ENCODE peak calls at places on chromosome 2, in four cellular contexts. L, R, X and Q are unnamed samples.
A peak's percentile ranks its signal among the peaks of the same experiment; 100 is the strongest.

GRCh38 chr2:203582468-203582867 is 47.4 kb upstream of the RAPH1 start:
- DNase-seq in R (no peak), L (no peak), X (no peak), Q (no peak)

GRCh38 chr2:85760371-85760770 is 6.6 kb downstream of the ATOH8 start:
- DNase-seq in R (no peak), L (no peak), X (no peak), Q (no peak)

GRCh38 chr2:150080115-150080514 is 407.4 kb downstream of the RND3 start:
- DNase-seq in L (no peak), R (no peak), X (no peak), Q (no peak)

GRCh38 chr2:9618410-9618809 is 12.4 kb downstream of the YWHAQ start:
- DNase-seq in L (no peak), X (no peak), R (no peak), Q (no peak)

GRCh38 chr2:206798009-206798408 is 32.6 kb downstream of the FASTKD2 start:
- DNase-seq in R (no peak), L (no peak), X (no peak), Q (no peak)

GRCh38 chr2:200810252-200810650 is 1.5 kb upstream of the BZW1 start:
- DNase-seq in L (peak; percentile 21), X (no peak), R (no peak), Q (no peak)

GRCh38 chr2:147777408-147777807 is 67.4 kb upstream of the ACVR2A start:
- DNase-seq in R (no peak), X (no peak), L (no peak), Q (no peak)

GRCh38 chr2:40556298-40556697 is 104.4 kb upstream of the SLC8A1 start:
- DNase-seq in L (no peak), R (no peak), X (no peak), Q (no peak)

GRCh38 chr2:235017441-235017840 is 65.6 kb downstream of the SH3BP4 start:
- DNase-seq in L (no peak), R (no peak), X (no peak), Q (peak; percentile 51)

GRCh38 chr2:26606847-26607190 is 34.3 kb downstream of the CIB4 start:
- DNase-seq in X (no peak), R (no peak), L (no peak), Q (no peak)

GRCh38 chr2:143474568-143474967 is 345.3 kb downstream of the ARHGAP15 start:
- DNase-seq in R (no peak), X (no peak), L (no peak), Q (no peak)

GRCh38 chr2:33009249-33009648 is 62.5 kb downstream of the LTBP1 start:
- DNase-seq in R (no peak), L (no peak), X (no peak), Q (no peak)

GRCh38 chr2:86249176-86249842 is 50.1 kb downstream of the MRPL35 start:
- DNase-seq in X (no peak), L (no peak), R (no peak), Q (peak; percentile 76)

GRCh38 chr2:61537590-61538178 is 472 bp downstream of the XPO1 start:
- DNase-seq in L (no peak), R (no peak), X (no peak), Q (no peak)

GRCh38 chr2:74188018-74188601 is 9.4 kb upstream of the MOB1A start:
- DNase-seq in L (peak; percentile 33), R (no peak), X (no peak), Q (no peak)

GRCh38 chr2:1794821-1795220 is 50.5 kb upstream of the PXDN start:
- DNase-seq in X (no peak), L (no peak), R (no peak), Q (no peak)

GRCh38 chr2:177296047-177296446 is 31.5 kb upstream of the NFE2L2 start:
- DNase-seq in X (no peak), R (no peak), L (peak; percentile 36), Q (peak; percentile 14)

GRCh38 chr2:137951606-137952005 is 12.7 kb upstream of the HNMT start:
- DNase-seq in X (no peak), L (no peak), R (no peak), Q (no peak)

GRCh38 chr2:11514081-11514730 is 19.6 kb upstream of the GREB1 start:
- DNase-seq in L (peak; percentile 66), R (no peak), X (no peak), Q (no peak)

GRCh38 chr2:200741468-200742202 is 70.1 kb upstream of the BZW1 start:
- DNase-seq in R (no peak), L (peak; percentile 87), X (no peak), Q (no peak)

GRCh38 chr2:208148803-208149202 is 2.8 kb upstream of the CRYGB start:
- DNase-seq in R (no peak), L (no peak), X (no peak), Q (no peak)

GRCh38 chr2:23505984-23506380 is 121.0 kb downstream of the KLHL29 start:
- DNase-seq in R (no peak), L (no peak), X (no peak), Q (no peak)

GRCh38 chr2:74441690-74442482 is at the start of gene RTKN:
- DNase-seq in R (no peak), X (no peak), L (peak; percentile 96), Q (no peak)

GRCh38 chr2:37324536-37324785 is 172 bp downstream of the PRKD3 start:
- DNase-seq in L (peak; percentile 61), R (no peak), X (no peak), Q (no peak)
- TF ChIP-seq NFIC in L (no peak), R (no peak), X (no peak), Q (no peak)

GRCh38 chr2:218860950-218861381 is 1.4 kb downstream of the WNT6 start:
- DNase-seq in X (no peak), L (peak; percentile 78), R (peak; percentile 81), Q (peak; percentile 92)
- TF ChIP-seq NFIC in X (no peak), L (no peak), R (no peak), Q (no peak)

DNA sequence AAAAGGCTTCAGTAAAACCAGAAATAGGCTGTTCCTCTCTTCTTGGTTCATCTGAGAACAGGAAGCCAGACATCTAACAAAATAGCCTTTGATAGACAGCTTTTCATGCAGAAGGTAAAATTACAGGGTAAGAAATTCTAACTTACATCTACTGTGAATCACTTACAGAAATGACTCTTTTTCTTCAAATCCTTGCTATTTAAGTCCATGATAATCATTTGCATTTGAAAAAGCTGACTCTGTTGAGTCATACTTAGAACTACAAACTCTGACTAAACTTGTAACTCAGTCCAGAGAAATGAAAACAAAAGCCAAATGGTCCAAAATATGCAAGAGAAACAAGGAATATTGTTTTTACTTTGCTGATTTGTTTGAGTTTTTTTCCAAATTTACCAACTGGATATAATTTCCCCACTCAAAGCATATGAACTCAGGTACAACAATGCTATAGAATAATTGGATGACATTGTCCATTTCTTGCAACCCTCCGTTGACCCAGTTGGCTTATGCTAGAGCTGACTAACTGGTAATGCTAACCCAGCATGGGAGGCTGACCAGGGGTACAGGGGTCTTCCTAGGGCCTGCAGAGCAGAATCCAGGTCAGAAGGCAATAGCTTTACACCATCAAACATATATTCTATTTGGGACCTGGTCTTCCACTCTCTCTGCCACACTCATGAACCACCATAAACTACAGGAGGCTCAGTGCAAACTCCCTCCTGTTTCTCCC is 18.8 kb upstream of the MREG start:
- DNase-seq in L (no peak), X (peak; percentile 79), R (no peak), Q (no peak)
- TF ChIP-seq NFIC in L (no peak), X (peak; percentile 98), R (no peak), Q (no peak)

GRCh38 chr2:65056990-65057375 is 767 bp downstream of the CEP68 start:
- DNase-seq in L (no peak), R (no peak), X (no peak), Q (no peak)
- TF ChIP-seq NFIC in L (no peak), R (no peak), X (no peak), Q (no peak)

DNA sequence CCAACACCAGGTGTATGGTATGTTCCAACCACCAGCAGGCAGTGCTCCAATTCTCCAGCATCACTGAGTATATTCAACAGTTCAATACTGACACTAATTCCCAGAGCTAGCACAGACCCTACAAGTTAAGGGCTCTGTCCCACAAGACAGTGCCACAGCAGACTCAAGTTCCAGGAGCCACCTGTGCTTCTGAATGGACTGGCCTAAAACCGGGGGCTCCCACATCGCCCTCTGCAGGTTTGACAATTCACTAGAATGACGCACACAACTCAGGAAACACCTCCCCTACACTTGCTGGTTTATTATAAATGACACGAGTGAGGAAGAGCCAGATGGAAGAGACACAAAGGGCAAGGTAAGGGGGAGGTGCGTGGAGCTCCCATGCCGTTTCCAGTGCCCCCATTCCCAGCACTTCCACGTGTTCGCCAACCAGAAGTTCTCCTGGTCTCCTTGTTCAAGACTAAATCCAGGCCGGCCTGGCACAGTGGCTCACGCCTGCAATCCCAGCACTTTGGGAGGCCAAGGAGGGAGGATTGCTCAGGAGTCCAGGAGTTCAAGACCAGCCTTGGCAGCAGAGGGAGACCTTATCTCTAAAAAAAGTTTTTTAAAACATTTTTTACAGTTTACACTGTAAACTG is 12.2 kb upstream of the ATP6V1B1 start:
- DNase-seq in X (no peak), R (peak; percentile 36), L (no peak), Q (peak; percentile 33)
- TF ChIP-seq NFIC in X (no peak), R (no peak), L (no peak), Q (no peak)

DNA sequence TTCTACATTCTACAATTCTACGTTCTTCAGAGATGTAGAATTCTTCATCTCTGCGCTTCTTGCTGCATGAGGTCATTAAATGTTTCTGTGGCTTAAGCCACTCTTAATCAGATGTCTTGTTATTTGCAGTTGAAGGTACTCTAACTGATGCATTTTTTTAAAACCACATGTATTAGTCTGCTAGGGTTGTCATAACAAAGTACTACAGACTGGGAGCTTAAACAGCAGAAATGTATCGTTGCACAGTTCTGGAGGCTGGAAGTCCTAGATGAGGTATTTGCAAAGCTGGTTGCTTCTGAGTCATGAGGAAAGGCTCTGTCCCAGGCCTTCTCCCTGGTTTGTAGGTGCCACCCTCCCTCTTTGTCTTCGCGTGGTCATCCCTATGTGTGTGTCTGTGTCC is 176.3 kb upstream of the GLI2 start:
- DNase-seq in R (no peak), L (no peak), X (no peak), Q (no peak)
- TF ChIP-seq NFIC in R (no peak), L (no peak), X (no peak), Q (peak; percentile 6)

GRCh38 chr2:38540580-38541290 is 62.0 kb downstream of the HNRNPLL start:
- DNase-seq in X (no peak), L (no peak), R (no peak), Q (no peak)
- TF ChIP-seq NFIC in X (no peak), L (no peak), R (no peak), Q (no peak)

GRCh38 chr2:113137827-113138226 is 10.4 kb downstream of the IL1RN start:
- DNase-seq in X (no peak), L (no peak), R (no peak), Q (no peak)
- TF ChIP-seq NFIC in X (no peak), L (no peak), R (no peak), Q (no peak)

GRCh38 chr2:59933948-59934347 is 619.5 kb downstream of the BCL11A start:
- DNase-seq in L (no peak), R (no peak), X (no peak), Q (no peak)
- TF ChIP-seq NFIC in L (no peak), R (no peak), X (no peak), Q (no peak)

GRCh38 chr2:60365556-60365955 is 187.9 kb downstream of the BCL11A start:
- DNase-seq in X (no peak), L (peak; percentile 36), R (no peak), Q (no peak)

GRCh38 chr2:60361498-60361897 is 192.0 kb downstream of the BCL11A start:
- DNase-seq in X (no peak), L (no peak), R (no peak), Q (no peak)

GRCh38 chr2:60368437-60368836 is 185.0 kb downstream of the BCL11A start:
- DNase-seq in L (no peak), X (no peak), R (no peak), Q (no peak)

GRCh38 chr2:60364441-60364840 is 189.0 kb downstream of the BCL11A start:
- DNase-seq in X (no peak), L (no peak), R (no peak), Q (no peak)

GRCh38 chr2:60366178-60366577 is 187.3 kb downstream of the BCL11A start:
- DNase-seq in R (no peak), L (no peak), X (no peak), Q (no peak)
- TF ChIP-seq NFIC in R (no peak), L (no peak), X (peak; percentile 43), Q (no peak)